ENCODE peak calls at places on chromosome 19, in ten cellular contexts. E, N, Y, X, L, F, A, M, H and K are unnamed samples.

GRCh38 chr19:58326501-58326913 is 287 bp upstream of the ZSCAN22 start:
- DNase-seq in H (no peak), L (no peak), E (no peak), Y (no peak), A (no peak), X (no peak), N (no peak), M (no peak), F (no peak), K (no peak)

GRCh38 chr19:46815833-46816627 is 27.6 kb upstream of the SLC1A5 start:
- DNase-seq in Y (no peak), L (no peak), A (no peak), E (no peak), X (no peak), M (no peak), F (no peak), N (no peak), H (no peak), K (no peak)

GRCh38 chr19:294819-295686 is 3.9 kb upstream of the PLPP2 start:
- DNase-seq in N (peak), A (no peak), E (no peak), Y (peak), H (no peak), L (peak), M (no peak), F (peak), X (peak), K (peak)

GRCh38 chr19:53989600-53990533 is 1.6 kb upstream of the CACNG6 start:
- DNase-seq in F (no peak), E (no peak), Y (no peak), N (no peak), L (no peak), A (no peak), X (no peak), M (no peak), H (no peak), K (no peak)

GRCh38 chr19:18856385-18857126 is 24.8 kb downstream of the UPF1 start:
- DNase-seq in Y (peak), A (no peak), M (no peak), H (no peak), E (no peak), F (no peak), L (no peak), X (peak), N (no peak), K (no peak)

GRCh38 chr19:7326105-7326877 is 22.4 kb upstream of the ARHGEF18 start:
- DNase-seq in X (no peak), E (no peak), N (peak), Y (peak), F (no peak), H (no peak), M (peak), L (no peak), A (no peak), K (no peak)

GRCh38 chr19:6223461-6224307 is 56.1 kb downstream of the MLLT1 start:
- DNase-seq in M (no peak), L (no peak), N (no peak), E (no peak), A (no peak), X (peak), H (no peak), Y (no peak), F (no peak), K (no peak)

GRCh38 chr19:31317098-31317497 is 32.1 kb downstream of the TSHZ3 start:
- DNase-seq in Y (no peak), M (no peak), E (no peak), A (no peak), H (no peak), X (no peak), L (no peak), F (no peak), N (no peak), K (no peak)

GRCh38 chr19:1251503-1252220 is 3.3 kb downstream of the MIDN start:
- DNase-seq in E (no peak), X (no peak), N (no peak), A (peak), F (no peak), H (peak), Y (no peak), L (peak), M (peak), K (peak)

GRCh38 chr19:27740396-27740795 is 1472.6 kb downstream of the UQCRFS1 start:
- DNase-seq in L (no peak), X (no peak), A (no peak), M (no peak), Y (no peak), H (no peak), F (no peak), E (no peak), N (no peak), K (no peak)

GRCh38 chr19:46356670-46357055 is 9.8 kb downstream of the PPP5C start:
- DNase-seq in N (no peak), F (no peak), Y (no peak), A (no peak), L (no peak), X (no peak), E (no peak), M (no peak), H (no peak), K (no peak)

GRCh38 chr19:33819875-33820781 is 23.5 kb downstream of the KCTD15 start:
- DNase-seq in E (no peak), N (peak), A (peak), L (peak), Y (peak), X (peak), H (peak), M (peak), F (peak), K (peak)

GRCh38 chr19:54338521-54338920 is 441 bp downstream of the LILRA4 start:
- DNase-seq in Y (no peak), N (no peak), H (no peak), M (no peak), X (no peak), A (no peak), E (no peak), L (no peak), F (no peak), K (no peak)

GRCh38 chr19:19262190-19263057 is 10.7 kb downstream of the TM6SF2 start:
- DNase-seq in X (no peak), A (no peak), N (no peak), F (peak), M (no peak), E (no peak), H (no peak), L (no peak), Y (no peak), K (no peak)

GRCh38 chr19:33193269-33193863 is 764 bp upstream of the LRP3 start:
- DNase-seq in E (no peak), L (no peak), Y (no peak), F (no peak), A (no peak), X (no peak), H (no peak), N (no peak), M (no peak), K (no peak)